ENCODE peak calls at places on chromosome 5, in seven cellular contexts. F, S, B, E, H, N and D are unnamed samples.
A peak's percentile ranks its signal among the peaks of the same experiment; 100 is the strongest.

GRCh38 chr5:126492939-126493338 is 69.7 kb downstream of the GRAMD2B start:
- DNase-seq in F (peak; percentile 65), S (peak; percentile 28), B (no peak), E (no peak), H (peak; percentile 11), N (no peak), D (no peak)

GRCh38 chr5:91098581-91098980 is 284.5 kb downstream of the ARRDC3 start:
- DNase-seq in F (no peak), S (no peak), B (no peak), E (no peak), H (no peak), N (no peak), D (no peak)

GRCh38 chr5:96924016-96924443 is 11.8 kb upstream of the LNPEP start:
- DNase-seq in F (no peak), S (no peak), B (peak; percentile 40), E (no peak), H (no peak), N (no peak), D (no peak)

GRCh38 chr5:137073192-137073591 is 425.9 kb downstream of the SPOCK1 start:
- DNase-seq in F (no peak), S (peak; percentile 58), B (no peak), E (no peak), H (no peak), N (peak; percentile 40), D (no peak)

GRCh38 chr5:122126711-122127385 is 2.5 kb upstream of the ZNF474 start:
- DNase-seq in F (no peak), S (peak; percentile 49), B (no peak), E (no peak), H (peak; percentile 24), N (peak; percentile 41), D (no peak)

GRCh38 chr5:33854733-33855151 is 37.0 kb downstream of the ADAMTS12 start:
- DNase-seq in F (no peak), S (peak; percentile 92), B (no peak), E (no peak), H (no peak), N (peak; percentile 88), D (no peak)

GRCh38 chr5:62043289-62044274 is 262.4 kb upstream of the KIF2A start:
- DNase-seq in F (no peak), S (no peak), B (no peak), E (no peak), H (no peak), N (no peak), D (no peak)

GRCh38 chr5:87354496-87354895 is 58.2 kb downstream of the CCNH start:
- DNase-seq in F (no peak), S (no peak), B (no peak), E (no peak), H (no peak), N (no peak), D (no peak)

GRCh38 chr5:93512799-93513198 is 68.2 kb downstream of the NR2F1-AS1 start:
- DNase-seq in F (no peak), S (peak; percentile 93), B (no peak), E (no peak), H (no peak), N (peak; percentile 91), D (no peak)

GRCh38 chr5:59768204-59769040 is 125.1 kb downstream of the PDE4D start:
- DNase-seq in F (peak; percentile 51), S (peak; percentile 88), B (no peak), E (no peak), H (peak; percentile 92), N (peak; percentile 87), D (peak; percentile 51)

GRCh38 chr5:89289604-89290003 is 406.6 kb upstream of the MEF2C start:
- DNase-seq in F (no peak), S (peak; percentile 92), B (no peak), E (no peak), H (no peak), N (peak; percentile 89), D (no peak)

GRCh38 chr5:150619359-150620230 is 20.9 kb upstream of the SYNPO start:
- DNase-seq in F (peak; percentile 78), S (peak; percentile 92), B (no peak), E (no peak), H (no peak), N (peak; percentile 89), D (peak; percentile 81)

GRCh38 chr5:119452373-119453044 is at the start of gene HSD17B4:
- DNase-seq in F (peak; percentile 81), S (peak; percentile 91), B (peak; percentile 71), E (peak; percentile 95), H (peak; percentile 86), N (peak; percentile 85), D (peak; percentile 95)

GRCh38 chr5:39716532-39716971 is 291.8 kb upstream of the DAB2 start:
- DNase-seq in F (no peak), S (peak; percentile 54), B (peak; percentile 12), E (peak; percentile 20), H (peak; percentile 29), N (peak; percentile 37), D (peak; percentile 13)

GRCh38 chr5:36152324-36153298 is 700 bp downstream of the SKP2 start:
- DNase-seq in F (no peak), S (peak; percentile 45), B (no peak), E (peak; percentile 21), H (no peak), N (peak; percentile 32), D (no peak)

GRCh38 chr5:23352437-23352836 is 155.0 kb upstream of the PRDM9 start:
- DNase-seq in F (no peak), S (no peak), B (no peak), E (no peak), H (peak; percentile 4), N (no peak), D (no peak)

GRCh38 chr5:101424530-101425175 is 521.6 kb upstream of the ST8SIA4 start:
- DNase-seq in F (no peak), S (peak; percentile 95), B (no peak), E (no peak), H (no peak), N (peak; percentile 95), D (no peak)

GRCh38 chr5:136769900-136770684 is 404.7 kb upstream of the TRPC7 start:
- DNase-seq in F (peak; percentile 43), S (peak; percentile 52), B (peak; percentile 7), E (peak; percentile 75), H (peak; percentile 50), N (peak; percentile 29), D (peak; percentile 29)

GRCh38 chr5:43101491-43101890 is 19.2 kb upstream of the ZNF131 start:
- DNase-seq in F (no peak), S (no peak), B (no peak), E (no peak), H (no peak), N (no peak), D (no peak)

GRCh38 chr5:106097308-106097707 is 1573.4 kb downstream of the EFNA5 start:
- DNase-seq in F (no peak), S (peak; percentile 61), B (no peak), E (no peak), H (no peak), N (peak; percentile 51), D (no peak)
- H3K4me3 ChIP-seq in F (no peak overlapping the region), S (no peak overlapping the region), B (no peak overlapping the region), E (no peak overlapping the region), H (no peak overlapping the region), N (no peak overlapping the region), D (no peak overlapping the region)

GRCh38 chr5:179269781-179270543 is 75.3 kb downstream of the ADAMTS2 start:
- DNase-seq in F (peak; percentile 30), S (no peak), B (no peak), E (no peak), H (no peak), N (no peak), D (no peak)
- H3K4me1 ChIP-seq in F (peaks cover 34% of the 10 kb centered on the region), S (peaks cover 77% of the 10 kb centered on the region), B (no peaks in the 10 kb centered on the region), E (no peaks in the 10 kb centered on the region), H (no peaks in the 10 kb centered on the region), N (peaks cover 17% of the 10 kb centered on the region), D (peaks cover 75% of the 10 kb centered on the region)

DNA sequence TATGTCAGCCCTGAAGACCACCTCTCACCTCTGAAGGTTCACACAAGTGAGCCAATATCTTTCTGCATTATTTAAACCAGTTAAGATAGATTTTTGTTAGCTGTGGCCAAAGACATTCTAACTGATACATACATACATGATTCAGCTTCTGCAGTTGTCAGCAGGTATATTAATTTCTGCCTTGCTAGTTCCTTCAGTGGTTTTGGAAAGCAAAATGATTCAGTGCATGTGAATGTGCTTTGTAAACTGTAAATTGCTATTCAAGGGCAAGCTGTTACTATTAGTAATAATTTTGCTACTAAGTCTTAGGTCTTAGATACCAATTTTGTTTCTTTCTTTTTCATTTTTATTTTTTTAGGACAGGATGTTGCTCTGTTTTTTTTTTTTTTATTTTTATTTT is 89.2 kb upstream of the ERBIN start:
- DNase-seq in F (no peak), S (peak; percentile 92), B (no peak), E (no peak), H (no peak), N (peak; percentile 90), D (no peak)
- H3K4me3 ChIP-seq in F (no peak overlapping the region), S (no peak overlapping the region), B (no peak overlapping the region), E (no peak overlapping the region), H (no peak overlapping the region), N (no peak overlapping the region), D (no peak overlapping the region)

GRCh38 chr5:173925449-173926071 is 37.4 kb downstream of the CPEB4 start:
- DNase-seq in F (no peak), S (peak; percentile 36), B (peak; percentile 48), E (peak; percentile 25), H (no peak), N (no peak), D (peak; percentile 46)
- H3K4me1 ChIP-seq in F (peaks cover 22% of the 10 kb centered on the region), S (peaks cover 6% of the 10 kb centered on the region), B (no peaks in the 10 kb centered on the region), E (peaks cover 61% of the 10 kb centered on the region), H (peaks cover 17% of the 10 kb centered on the region), N (peaks cover 10% of the 10 kb centered on the region), D (peaks cover 97% of the 10 kb centered on the region)

DNA sequence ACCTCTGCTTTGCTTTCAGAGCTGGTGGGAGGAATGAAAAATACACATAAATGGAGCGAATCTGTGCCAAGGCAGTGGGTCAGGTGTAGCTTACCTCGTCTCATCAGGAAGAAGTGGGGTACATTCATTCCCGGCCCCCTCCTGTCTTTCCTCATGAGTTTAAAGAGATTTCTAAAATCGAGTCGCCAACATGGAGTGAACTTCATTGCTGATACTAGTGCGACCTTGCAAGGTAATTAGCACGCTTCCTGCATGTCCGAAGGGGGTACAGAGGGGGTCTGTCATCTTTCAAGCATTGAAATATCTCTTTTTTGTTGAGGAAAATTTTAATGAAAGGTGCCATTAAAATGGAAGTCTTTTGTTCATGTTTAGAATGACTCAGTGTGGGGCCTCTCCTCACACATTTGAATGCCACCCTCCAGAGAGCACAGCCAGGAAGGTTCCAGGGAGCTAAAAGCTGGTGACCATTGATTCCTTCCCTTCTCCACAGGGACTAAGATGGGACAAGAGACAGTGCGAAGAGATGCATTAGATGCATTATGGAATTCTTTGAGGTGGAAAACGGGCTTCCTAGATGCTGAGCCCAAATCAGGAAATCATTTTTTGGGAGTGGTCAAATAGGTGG is 114.2 kb downstream of the IRX1 start:
- DNase-seq in F (no peak), S (no peak), B (no peak), E (no peak), H (no peak), N (no peak), D (no peak)
- H3K4me3 ChIP-seq in F (no peak overlapping the region), S (no peak overlapping the region), B (no peak overlapping the region), E (no peak overlapping the region), H (no peak overlapping the region), N (no peak overlapping the region), D (no peak overlapping the region)